ENCODE peak calls at places on chromosomes 4 and X, in nine cellular contexts. P is fibroblast of mammary gland; A is CD4-positive, alpha-beta T cell; Y is nephron progenitor cell; H is epithelial cell of esophagus; M is astrocyte of the spinal cord; J is WTC11; I is fibroblast of the aortic adventitia; W is heart right ventricle. R is an unnamed sample.

GRCh38 chrX:119488749-119489148 is 20.5 kb downstream of the SLC25A5 start:
- DNase-seq in P (peak), A (peak), Y (peak), H (peak), M (peak), J (peak), I (peak), W (no peak), R (peak)

GRCh38 chr4:41624765-41625164 is 86.8 kb downstream of the LIMCH1 start:
- DNase-seq in P (no peak), A (no peak), Y (no peak), H (no peak), M (no peak), J (no peak), I (no peak), W (no peak), R (no peak)

GRCh38 chrX:70769659-70770232 is 138.8 kb downstream of the TEX11 start:
- DNase-seq in P (peak), A (no peak), Y (no peak), H (peak), M (peak), J (no peak), I (peak), W (no peak), R (no peak)

GRCh38 chr4:157821814-157822213 is 351.0 kb downstream of the GASK1B start:
- DNase-seq in P (no peak), A (no peak), Y (no peak), H (no peak), M (no peak), J (no peak), I (no peak), W (no peak), R (no peak)

GRCh38 chr4:165879581-165879980 is 6.5 kb downstream of the TLL1 start:
- DNase-seq in P (peak), A (no peak), Y (no peak), H (no peak), M (no peak), J (no peak), I (no peak), W (no peak), R (no peak)

GRCh38 chr4:85166318-85166717 is 199.8 kb upstream of the WDFY3 start:
- DNase-seq in P (no peak), A (no peak), Y (peak), H (no peak), M (no peak), J (no peak), I (no peak), W (no peak), R (no peak)

GRCh38 chrX:133972916-133973315 is 12.5 kb downstream of the GPC3 start:
- DNase-seq in P (no peak), A (no peak), Y (no peak), H (no peak), M (no peak), J (no peak), I (no peak), W (no peak), R (no peak)

GRCh38 chr4:184668511-184669114 is 19.1 kb downstream of the PRIMPOL start:
- DNase-seq in P (peak), A (no peak), Y (no peak), H (no peak), M (no peak), J (no peak), I (no peak), W (no peak), R (no peak)

GRCh38 chr4:137952116-137952515 is 290.0 kb downstream of the SLC7A11 start:
- DNase-seq in P (peak), A (no peak), Y (no peak), H (no peak), M (no peak), J (no peak), I (peak), W (no peak), R (no peak)

GRCh38 chr4:53313510-53313909 is 52.4 kb downstream of the SCFD2 start:
- DNase-seq in P (peak), A (no peak), Y (no peak), H (peak), M (peak), J (no peak), I (peak), W (no peak), R (no peak)

GRCh38 chr4:67087897-67088296 is 457.4 kb downstream of the CENPC start:
- DNase-seq in P (peak), A (no peak), Y (peak), H (peak), M (peak), J (peak), I (peak), W (no peak), R (peak)

GRCh38 chr4:103786014-103786413 is 66.2 kb upstream of the TACR3 start:
- DNase-seq in P (peak), A (no peak), Y (peak), H (peak), M (peak), J (peak), I (peak), W (no peak), R (peak)

GRCh38 chr4:112130903-112131302 is 14.4 kb upstream of the FAM241A start:
- DNase-seq in P (peak), A (no peak), Y (no peak), H (peak), M (no peak), J (peak), I (no peak), W (no peak), R (no peak)

GRCh38 chr4:112521123-112522116 is 5.4 kb upstream of the NEUROG2 start:
- DNase-seq in P (no peak), A (no peak), Y (peak), H (no peak), M (no peak), J (peak), I (no peak), W (no peak), R (no peak)

GRCh38 chr4:53189011-53189410 is 176.8 kb downstream of the SCFD2 start:
- DNase-seq in P (peak), A (no peak), Y (no peak), H (no peak), M (peak), J (no peak), I (peak), W (no peak), R (no peak)

GRCh38 chr4:26522478-26522877 is 32.2 kb upstream of the CCKAR start:
- DNase-seq in P (peak), A (no peak), Y (no peak), H (peak), M (peak), J (no peak), I (peak), W (no peak), R (no peak)

GRCh38 chr4:82431026-82431745 is 796 bp downstream of the ENOPH1 start:
- DNase-seq in P (no peak), A (peak), Y (no peak), H (peak), M (no peak), J (peak), I (peak), W (peak), R (peak)

GRCh38 chrX:55867254-55867653 is 149.7 kb downstream of the RRAGB start:
- DNase-seq in P (peak), A (no peak), Y (no peak), H (peak), M (peak), J (no peak), I (peak), W (no peak), R (peak)

GRCh38 chr4:16264798-16265197 is 38.5 kb upstream of the TAPT1 start:
- DNase-seq in P (peak), A (no peak), Y (no peak), H (peak), M (peak), J (no peak), I (peak), W (no peak), R (no peak)

GRCh38 chr4:151415978-151416377 is 7.0 kb downstream of the FHIP1A start:
- DNase-seq in P (peak), A (no peak), Y (no peak), H (peak), M (peak), J (no peak), I (peak), W (no peak), R (no peak)

GRCh38 chrX:113959912-113960626 is 623.8 kb upstream of the HTR2C start:
- DNase-seq in P (no peak), A (no peak), Y (no peak), H (no peak), M (no peak), J (peak), I (no peak), W (no peak), R (no peak)

GRCh38 chrX:119512145-119512800 is 44.0 kb downstream of the SLC25A5 start:
- DNase-seq in P (peak), A (no peak), Y (peak), H (peak), M (peak), J (peak), I (peak), W (peak), R (peak)

GRCh38 chr4:65954416-65954815 is 284.1 kb upstream of the EPHA5 start:
- DNase-seq in P (no peak), A (no peak), Y (no peak), H (peak), M (no peak), J (no peak), I (peak), W (no peak), R (no peak)

GRCh38 chr4:45554423-45554822 is 569.4 kb downstream of the GABRG1 start:
- DNase-seq in P (peak), A (no peak), Y (no peak), H (no peak), M (peak), J (no peak), I (no peak), W (no peak), R (no peak)

GRCh38 chr4:87492617-87493016 is 36.6 kb downstream of the SPARCL1 start:
- DNase-seq in P (peak), A (no peak), Y (no peak), H (no peak), M (no peak), J (no peak), I (peak), W (no peak), R (no peak)

GRCh38 chrX:40282901-40283674 is 185.3 kb upstream of the BCOR start:
- DNase-seq in P (no peak), A (no peak), Y (no peak), H (no peak), M (peak), J (no peak), I (peak), W (no peak), R (no peak)

GRCh38 chrX:40282348-40282747 is 184.6 kb upstream of the BCOR start:
- DNase-seq in P (no peak), A (no peak), Y (no peak), H (no peak), M (no peak), J (no peak), I (no peak), W (no peak), R (no peak)

GRCh38 chrX:40283981-40284380 is 186.2 kb upstream of the BCOR start:
- DNase-seq in P (no peak), A (no peak), Y (no peak), H (no peak), M (no peak), J (no peak), I (peak), W (no peak), R (no peak)

GRCh38 chrX:40285876-40286275 is 188.1 kb upstream of the BCOR start:
- DNase-seq in P (no peak), A (no peak), Y (no peak), H (no peak), M (no peak), J (no peak), I (no peak), W (no peak), R (no peak)

GRCh38 chrX:40284852-40285251 is 187.1 kb upstream of the BCOR start:
- DNase-seq in P (no peak), A (no peak), Y (no peak), H (no peak), M (no peak), J (no peak), I (no peak), W (no peak), R (no peak)
- TF ChIP-seq CTCF in P (no peak), A (no peak), Y (no peak), H (no peak), M (no peak), J (no peak), I (peak), W (no peak), R (no peak)

GRCh38 chr4:9762823-9763475 is 18.5 kb upstream of the DRD5 start:
- DNase-seq in P (peak), A (no peak), Y (peak), H (peak), M (peak), J (peak), I (peak), W (no peak), R (peak)
- TF ChIP-seq CTCF in P (peak), A (peak), Y (peak), H (peak), M (peak), J (peak), I (peak), W (peak), R (peak)

GRCh38 chr4:159273126-159273438 is 170.2 kb downstream of the RAPGEF2 start:
- DNase-seq in P (peak), A (no peak), Y (no peak), H (no peak), M (no peak), J (no peak), I (peak), W (no peak), R (no peak)
- TF ChIP-seq CTCF in P (no peak), A (no peak), Y (no peak), H (no peak), M (no peak), J (no peak), I (no peak), W (no peak), R (no peak)

GRCh38 chr4:101230806-101231426 is 116.4 kb downstream of the PPP3CA start:
- DNase-seq in P (peak), A (no peak), Y (no peak), H (no peak), M (no peak), J (no peak), I (peak), W (no peak), R (no peak)
- TF ChIP-seq CTCF in P (no peak), A (no peak), Y (no peak), H (no peak), M (no peak), J (no peak), I (peak), W (no peak), R (no peak)

GRCh38 chr4:76251448-76252270 is at the start of gene FAM47E:
- DNase-seq in P (peak), A (peak), Y (peak), H (peak), M (peak), J (peak), I (no peak), W (peak), R (peak)
- TF ChIP-seq CTCF in P (no peak), A (peak), Y (peak), H (no peak), M (peak), J (no peak), I (peak), W (no peak), R (peak)

R was measured in Calu3.